ENCODE peak calls at places on chromosomes 13 and 19, in four cellular contexts. S is mucosa of descending colon, Y is uterus, U is lower lobe of right lung. J is an unnamed sample. For H3K9me3, the result is how much of the 10 kb centered on the place peaks cover.

GRCh38 chr19:17950310-17951150 is 16.4 kb upstream of the KCNN1 start:
- DNase-seq in S (no peak), Y (no peak), U (no peak), J (no peak)

GRCh38 chr19:18097993-18098890 is 664 bp downstream of the MAST3 start:
- DNase-seq in S (no peak), Y (no peak), U (no peak), J (no peak)

GRCh38 chr19:14603990-14604387 is 21.1 kb downstream of the CLEC17A start:
- DNase-seq in S (no peak), Y (no peak), U (no peak), J (no peak)

GRCh38 chr13:113742000-113742441 is 17.0 kb upstream of the TMEM255B start:
- DNase-seq in S (peak), Y (no peak), U (peak), J (peak)

GRCh38 chr13:43229506-43229905 is 206.1 kb downstream of the DNAJC15 start:
- DNase-seq in S (no peak), Y (no peak), U (no peak), J (peak)

GRCh38 chr13:113802090-113802531 is 43.1 kb downstream of the TMEM255B start:
- DNase-seq in S (no peak), Y (peak), U (peak), J (peak)

GRCh38 chr19:38434549-38435051 is 1.1 kb downstream of the RYR1 start:
- DNase-seq in S (no peak), Y (no peak), U (no peak), J (no peak)

GRCh38 chr13:21663197-21663596 is 7.7 kb upstream of the FGF9 start:
- DNase-seq in S (no peak), Y (no peak), U (no peak), J (no peak)

GRCh38 chr19:27529158-27529557 is 1683.8 kb downstream of the UQCRFS1 start:
- DNase-seq in S (no peak), Y (no peak), U (no peak), J (no peak)

GRCh38 chr13:23778007-23778687 is 111.1 kb downstream of the MIPEP start:
- DNase-seq in S (no peak), Y (no peak), U (no peak), J (no peak)

GRCh38 chr13:55577082-55577846 is 1563.5 kb upstream of the PRR20A start:
- DNase-seq in S (no peak), Y (no peak), U (no peak), J (no peak)

GRCh38 chr13:101499406-101499805 is 46.9 kb downstream of the ITGBL1 start:
- DNase-seq in S (no peak), Y (no peak), U (no peak), J (no peak)

GRCh38 chr13:91647361-91647970 is 249.0 kb downstream of the GPC5 start:
- DNase-seq in S (peak), Y (no peak), U (no peak), J (peak)

GRCh38 chr13:102800145-102801041 is 1.5 kb downstream of the BIVM start:
- DNase-seq in S (peak), Y (peak), U (peak), J (peak)

GRCh38 chr19:32458500-32459123 is 53.0 kb downstream of the DPY19L3 start:
- DNase-seq in S (no peak), Y (no peak), U (no peak), J (no peak)

GRCh38 chr13:79386125-79386822 is 19.8 kb downstream of the RBM26 start:
- DNase-seq in S (no peak), Y (no peak), U (no peak), J (no peak)

DNA sequence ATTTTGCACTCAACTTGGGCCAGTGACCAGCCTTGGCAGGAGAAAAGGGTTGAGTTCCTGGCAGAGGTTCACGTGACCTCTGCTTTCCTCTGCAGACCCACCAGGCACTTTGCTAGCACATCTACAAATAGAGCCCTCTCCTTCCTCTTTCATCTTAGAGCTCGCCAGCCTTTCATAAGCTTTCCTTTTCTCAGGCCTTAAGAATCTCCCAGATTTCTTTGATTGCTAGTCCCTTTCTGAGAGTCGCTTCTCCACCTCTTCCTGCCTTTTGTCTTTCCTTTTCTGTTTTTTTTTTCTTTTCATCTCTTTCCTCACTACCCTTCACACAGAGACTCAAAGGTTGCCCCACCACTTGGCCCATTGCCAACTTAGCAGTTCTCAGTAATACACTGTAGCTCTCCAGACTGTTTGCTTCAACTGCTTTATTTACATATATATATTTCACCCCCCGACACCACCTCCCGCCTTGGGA is 375.7 kb upstream of the SPRY2 start:
- DNase-seq in S (no peak), Y (peak), U (no peak), J (no peak)
- H3K4me3 ChIP-seq in S (no peak), Y (no peak), U (no peak), J (no peak)

DNA sequence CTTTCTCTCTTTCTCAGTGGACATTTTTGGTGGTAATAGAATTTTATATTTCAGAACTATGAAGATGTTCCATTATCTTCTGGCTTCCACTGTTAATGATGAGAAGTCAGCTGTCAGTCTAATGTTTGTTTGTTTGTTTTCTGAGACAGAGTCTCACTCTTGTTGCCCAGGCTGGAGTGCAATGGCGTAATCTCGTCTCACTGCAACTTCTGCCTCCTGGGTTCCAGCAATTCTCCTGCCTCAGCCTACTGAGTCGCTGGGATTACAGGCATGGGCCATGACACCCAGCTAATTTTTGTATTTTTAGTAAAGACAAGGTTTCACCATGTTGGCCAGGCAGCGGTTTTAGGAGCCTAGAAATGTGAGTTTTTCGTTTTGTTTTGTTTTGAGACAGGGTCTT is 4.7 kb downstream of the ZNF317 start:
- DNase-seq in S (no peak), Y (no peak), U (no peak), J (no peak)
- H3K9me3 ChIP-seq in S (under half), Y (under half), U (under half), J (half or more)

DNA sequence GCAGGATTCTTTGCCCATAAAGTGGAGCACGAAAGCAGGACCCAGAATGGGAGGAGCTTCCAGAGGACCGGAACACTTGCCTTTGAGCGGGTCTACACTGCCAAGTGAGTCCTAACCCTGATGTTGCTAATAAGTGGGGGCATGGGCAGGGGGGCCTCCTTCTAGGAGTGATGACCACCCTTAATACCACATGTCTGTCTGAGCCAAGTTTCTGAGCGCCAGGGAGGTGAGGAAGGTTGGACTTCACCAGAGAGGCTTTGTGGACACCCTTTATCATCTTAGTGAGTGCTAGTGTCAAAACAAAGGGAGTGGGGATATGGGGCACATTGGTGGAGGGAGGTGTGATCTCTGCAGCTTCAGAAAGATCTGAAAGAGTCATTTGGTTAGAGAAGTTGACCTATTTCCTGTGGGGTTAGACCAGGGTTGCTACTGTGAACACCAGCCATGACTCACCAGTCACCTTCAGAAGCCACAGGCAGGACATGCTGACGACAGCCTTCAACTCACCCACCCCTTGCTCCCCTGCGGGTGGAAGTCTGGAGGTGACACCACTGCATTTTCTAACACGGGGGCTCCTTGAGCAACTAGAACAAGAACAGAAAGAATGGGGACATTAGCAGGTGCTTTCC is 8.8 kb downstream of the ALOX5AP start:
- DNase-seq in S (peak), Y (peak), U (peak), J (no peak)
- H3K4me3 ChIP-seq in S (no peak), Y (no peak), U (no peak), J (no peak)

GRCh38 chr13:111512707-111513106 is 192.3 kb downstream of the TEX29 start:
- DNase-seq in S (no peak), Y (no peak), U (no peak), J (no peak)
- H3K9me3 ChIP-seq in S (under half), Y (under half), U (under half), J (under half)

DNA sequence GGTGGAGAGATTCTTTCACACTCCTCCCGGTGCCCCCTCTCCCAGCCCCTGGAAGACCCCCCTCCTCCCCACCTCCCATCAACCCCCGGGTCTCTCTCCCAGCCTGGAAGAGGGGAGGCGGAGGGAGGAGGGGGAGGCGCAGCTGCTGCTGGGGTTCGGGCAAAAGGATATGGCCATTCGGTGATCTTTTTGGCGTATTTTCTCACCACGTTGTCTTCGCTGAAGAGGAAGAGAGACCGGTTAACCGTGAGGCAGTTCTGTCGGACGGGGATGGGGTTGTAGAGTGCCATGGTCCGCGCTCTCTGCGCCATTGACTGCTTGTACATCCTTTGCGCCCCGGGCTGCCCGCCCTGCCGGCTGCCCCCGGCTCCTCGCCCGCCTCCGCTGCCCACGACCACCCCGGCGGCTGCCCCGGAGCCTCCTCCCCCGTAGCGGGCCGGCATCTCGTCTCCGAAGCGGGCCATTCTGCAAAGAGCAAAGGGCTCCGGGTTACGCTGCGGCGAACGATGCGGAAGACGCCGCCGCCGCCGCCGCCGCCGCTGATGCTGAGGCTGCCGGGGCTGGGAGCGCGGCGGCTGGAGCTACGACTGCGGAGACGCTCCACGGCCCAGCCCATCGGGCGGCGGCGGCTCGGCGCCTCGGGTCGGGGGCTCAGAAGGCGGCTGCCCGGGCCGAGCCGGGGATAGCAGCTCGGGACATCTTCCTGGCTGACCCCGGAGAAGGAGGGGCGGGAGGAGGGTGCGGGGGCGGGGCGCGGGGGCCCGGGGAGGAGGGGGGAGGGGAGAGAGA is at the start of gene CACNA1A:
- DNase-seq in S (no peak), Y (no peak), U (no peak), J (peak)
- H3K4me3 ChIP-seq in S (no peak), Y (no peak), U (peak), J (no peak)